ENCODE peak calls at places on chromosomes 4 and X, in six cellular contexts. X is H54, P is H4, H is T47D, S is mammary epithelial cell, V is Caco-2. N is an unnamed sample.

GRCh38 chrX:71096702-71097032 is 1.0 kb downstream of the FOXO4 start:
- DNase-seq in X (no peak), P (no peak), H (no peak), S (no peak), V (no peak), N (no peak)

GRCh38 chr4:108172231-108172779 is 3.6 kb upstream of the LEF1 start:
- DNase-seq in X (no peak), P (no peak), H (no peak), S (no peak), V (no peak), N (no peak)

GRCh38 chr4:81675785-81676427 is 204.2 kb upstream of the RASGEF1B start:
- DNase-seq in X (no peak), P (no peak), H (no peak), S (no peak), V (no peak), N (no peak)

GRCh38 chr4:70734168-70734954 is 12.6 kb downstream of the RUFY3 start:
- DNase-seq in X (no peak), P (peak; percentile 56), H (peak; percentile 2), S (peak; percentile 67), V (no peak), N (no peak)

GRCh38 chr4:26782830-26783202 is 77.8 kb upstream of the STIM2 start:
- DNase-seq in X (no peak), P (no peak), H (no peak), S (no peak), V (no peak), N (no peak)

GRCh38 chrX:54182194-54182863 is 725 bp downstream of the FAM120C start:
- DNase-seq in X (no peak), P (peak; percentile 27), H (peak; percentile 36), S (no peak), V (peak; percentile 37), N (peak; percentile 33)

GRCh38 chrX:24341795-24342194 is 18.6 kb upstream of the SUPT20HL1 start:
- DNase-seq in X (no peak), P (peak; percentile 13), H (no peak), S (peak; percentile 43), V (no peak), N (peak; percentile 14)

GRCh38 chr4:152150214-152150613 is 385.7 kb downstream of the FBXW7 start:
- DNase-seq in X (no peak), P (no peak), H (no peak), S (no peak), V (no peak), N (no peak)

GRCh38 chr4:86895692-86896488 is 3.7 kb upstream of the C4orf36 start:
- DNase-seq in X (no peak), P (peak; percentile 82), H (no peak), S (peak; percentile 67), V (no peak), N (peak; percentile 34)

GRCh38 chrX:72392816-72393800 is 87.4 kb upstream of the CITED1 start:
- DNase-seq in X (no peak), P (no peak), H (no peak), S (no peak), V (no peak), N (no peak)

GRCh38 chrX:15866141-15866540 is 11.5 kb upstream of the AP1S2 start:
- DNase-seq in X (no peak), P (no peak), H (no peak), S (peak; percentile 9), V (no peak), N (no peak)

GRCh38 chr4:44629280-44629866 is 22.1 kb downstream of the YIPF7 start:
- DNase-seq in X (peak; percentile 3), P (peak; percentile 70), H (peak; percentile 13), S (peak; percentile 49), V (peak; percentile 38), N (peak; percentile 52)

GRCh38 chr4:40710484-40711269 is 39.1 kb upstream of the NSUN7 start:
- DNase-seq in X (no peak), P (no peak), H (no peak), S (no peak), V (no peak), N (no peak)

GRCh38 chrX:85017721-85018120 is 14.0 kb downstream of the APOOL start:
- DNase-seq in X (no peak), P (no peak), H (no peak), S (no peak), V (no peak), N (no peak)

GRCh38 chrX:2266445-2267349 is 234.1 kb downstream of the DHRSX start:
- DNase-seq in X (no peak), P (no peak), H (no peak), S (no peak), V (no peak), N (no peak)

GRCh38 chrX:30659421-30659820 is 6.2 kb downstream of the GK start:
- DNase-seq in X (peak; percentile 4), P (peak; percentile 37), H (no peak), S (peak; percentile 82), V (no peak), N (peak; percentile 86)

GRCh38 chr4:94038195-94038594 is 169.5 kb upstream of the SMARCAD1 start:
- DNase-seq in X (no peak), P (no peak), H (no peak), S (no peak), V (no peak), N (no peak)

GRCh38 chr4:22216278-22216677 is 267.7 kb upstream of the KCNIP4 start:
- DNase-seq in X (no peak), P (no peak), H (no peak), S (no peak), V (no peak), N (no peak)

GRCh38 chrX:37314526-37314925 is 34.6 kb upstream of the PRRG1 start:
- DNase-seq in X (no peak), P (no peak), H (no peak), S (peak; percentile 9), V (no peak), N (no peak)

GRCh38 chr4:138103597-138104461 is 138.3 kb downstream of the SLC7A11 start:
- DNase-seq in X (no peak), P (no peak), H (no peak), S (no peak), V (no peak), N (no peak)

GRCh38 chr4:174460684-174461083 is 61.6 kb downstream of the HPGD start:
- DNase-seq in X (no peak), P (no peak), H (no peak), S (peak; percentile 20), V (no peak), N (no peak)

GRCh38 chrX:100911731-100912130 is 17.0 kb downstream of the XKRX start:
- DNase-seq in X (no peak), P (no peak), H (no peak), S (peak; percentile 39), V (no peak), N (peak; percentile 75)

GRCh38 chr4:147749811-147750321 is 18.0 kb downstream of the ARHGAP10 start:
- DNase-seq in X (no peak), P (no peak), H (no peak), S (no peak), V (no peak), N (no peak)

GRCh38 chr4:107666134-107666533 is 53.9 kb downstream of the PAPSS1 start:
- DNase-seq in X (no peak), P (peak; percentile 29), H (no peak), S (no peak), V (no peak), N (no peak)

GRCh38 chrX:78652971-78653822 is 5.9 kb downstream of the RTL3 start:
- DNase-seq in X (no peak), P (peak; percentile 68), H (no peak), S (peak; percentile 62), V (no peak), N (peak; percentile 71)

GRCh38 chr4:184328022-184328736 is 110.5 kb upstream of the ENPP6 start:
- DNase-seq in X (no peak), P (no peak), H (no peak), S (peak; percentile 98), V (no peak), N (peak; percentile 98)

GRCh38 chrX:153643431-153644351 is 3.3 kb upstream of the DUSP9 start:
- DNase-seq in X (no peak), P (no peak), H (no peak), S (no peak), V (no peak), N (peak; percentile 31)

GRCh38 chr4:138697771-138698170 is 317.8 kb upstream of the NOCT start:
- DNase-seq in X (no peak), P (no peak), H (no peak), S (no peak), V (no peak), N (no peak)

GRCh38 chr4:10025230-10025806 is 4.0 kb upstream of the SLC2A9 start:
- DNase-seq in X (no peak), P (no peak), H (no peak), S (no peak), V (no peak), N (no peak)

N was measured in foreskin keratinocyte.